ENCODE peak calls at places on chromosomes 16 and 17, in eight cellular contexts. P, R, X, G, L, S, Y and I are unnamed samples.

GRCh38 chr17:82949984-82950383 is 110.2 kb upstream of the ZNF750 start:
- DNase-seq in S (no peak), L (no peak), R (peak), G (no peak), P (no peak), Y (peak), X (no peak), I (no peak)

GRCh38 chr16:57882797-57883196 is 80.5 kb upstream of the KIFC3 start:
- DNase-seq in P (no peak), S (peak), R (no peak), Y (no peak), G (no peak), L (no peak), X (peak), I (no peak)

GRCh38 chr16:31268033-31268365 is 8.2 kb downstream of the ITGAM start:
- DNase-seq in Y (no peak), S (no peak), P (no peak), X (no peak), G (no peak), R (no peak), L (no peak), I (no peak)

GRCh38 chr17:38464251-38464722 is 36.0 kb downstream of the ARHGAP23 start:
- DNase-seq in G (peak), S (no peak), R (peak), L (no peak), Y (peak), P (no peak), X (peak), I (no peak)

GRCh38 chr17:57979076-57979475 is 9.0 kb downstream of the VEZF1 start:
- DNase-seq in X (no peak), S (no peak), Y (no peak), G (no peak), L (no peak), P (no peak), R (no peak), I (no peak)

GRCh38 chr16:46573008-46573833 is 48.0 kb downstream of the SHCBP1 start:
- DNase-seq in G (no peak), L (peak), X (peak), R (no peak), Y (no peak), S (peak), P (peak), I (no peak)

GRCh38 chr16:23424292-23424958 is 28.6 kb downstream of the COG7 start:
- DNase-seq in X (no peak), L (no peak), G (no peak), Y (no peak), R (peak), S (no peak), P (no peak), I (no peak)

GRCh38 chr17:69947027-69947759 is 127.8 kb upstream of the KCNJ16 start:
- DNase-seq in R (no peak), X (no peak), P (no peak), S (peak), Y (no peak), L (no peak), G (no peak), I (no peak)

GRCh38 chr17:50288306-50288705 is 14.0 kb downstream of the TMEM92 start:
- DNase-seq in Y (no peak), S (no peak), P (no peak), G (no peak), X (peak), R (no peak), L (no peak), I (no peak)

GRCh38 chr17:67602974-67603373 is 114.8 kb upstream of the NOL11 start:
- DNase-seq in S (peak), P (peak), L (peak), X (peak), G (no peak), Y (no peak), R (no peak), I (no peak)

GRCh38 chr16:28534542-28535373 is 4.0 kb downstream of the NUPR1 start:
- DNase-seq in S (no peak), X (no peak), R (peak), Y (peak), L (peak), P (no peak), G (no peak), I (peak)

GRCh38 chr17:78781339-78782304 is at the start of gene CYTH1:
- DNase-seq in P (peak), Y (peak), S (no peak), G (no peak), R (peak), X (peak), L (peak), I (no peak)

GRCh38 chr17:31559647-31560501 is 168.4 kb downstream of the RAB11FIP4 start:
- DNase-seq in R (no peak), P (peak), L (no peak), X (peak), S (peak), Y (no peak), G (no peak), I (no peak)

GRCh38 chr17:27446569-27447301 is 9.5 kb upstream of the KSR1 start:
- DNase-seq in R (no peak), S (peak), P (no peak), X (no peak), L (peak), Y (no peak), G (no peak), I (no peak)

GRCh38 chr16:19809121-19809635 is 75.5 kb downstream of the GPRC5B start:
- DNase-seq in G (no peak), Y (peak), X (no peak), S (no peak), P (no peak), L (peak), R (peak), I (no peak)

GRCh38 chr16:21072976-21073375 is 77.7 kb downstream of the DNAH3 start:
- DNase-seq in R (no peak), Y (no peak), G (no peak), X (no peak), S (no peak), L (no peak), P (no peak), I (no peak)

GRCh38 chr17:49633762-49634486 is 44.0 kb downstream of the SPOP start:
- DNase-seq in G (no peak), P (no peak), Y (no peak), R (no peak), X (no peak), L (no peak), S (no peak), I (no peak)

GRCh38 chr17:37844158-37844976 is 79.8 kb upstream of the TBC1D3K start:
- DNase-seq in X (peak), Y (peak), P (peak), G (no peak), R (no peak), S (peak), L (peak), I (no peak)

GRCh38 chr17:38705803-38706624 is 941 bp downstream of the MLLT6 start:
- DNase-seq in L (peak), X (peak), G (no peak), P (peak), R (peak), S (no peak), Y (peak), I (no peak)

GRCh38 chr17:69716571-69716970 is 302.1 kb downstream of the MAP2K6 start:
- DNase-seq in S (no peak), X (no peak), G (no peak), Y (no peak), L (no peak), P (no peak), R (no peak), I (no peak)

GRCh38 chr17:37710344-37710886 is 34.4 kb downstream of the HNF1B start:
- DNase-seq in L (peak), R (no peak), X (no peak), P (peak), G (no peak), S (peak), Y (peak), I (no peak)

GRCh38 chr16:4690946-4691665 is 2.3 kb upstream of the NUDT16L1 start:
- DNase-seq in G (no peak), S (no peak), L (no peak), P (peak), X (peak), R (peak), Y (no peak), I (no peak)

GRCh38 chr17:45135978-45136791 is 698 bp downstream of the ACBD4 start:
- DNase-seq in R (no peak), S (no peak), X (peak), L (no peak), G (no peak), P (no peak), Y (no peak), I (no peak)

GRCh38 chr16:48182979-48183537 is 27.3 kb upstream of the ABCC12 start:
- DNase-seq in G (no peak), S (no peak), Y (no peak), L (no peak), R (peak), X (no peak), P (no peak), I (no peak)

GRCh38 chr16:10984509-10984908 is 40.1 kb downstream of the CLEC16A start:
- DNase-seq in R (no peak), S (no peak), L (peak), G (no peak), Y (no peak), X (peak), P (no peak), I (no peak)

GRCh38 chr17:50514936-50515702 is 6.9 kb downstream of the MYCBPAP start:
- DNase-seq in P (peak), X (peak), G (no peak), Y (peak), L (peak), S (no peak), R (peak), I (no peak)

GRCh38 chr16:67872631-67873434 is at the start of gene EDC4:
- DNase-seq in S (peak), P (peak), G (peak), X (peak), Y (peak), L (peak), R (peak), I (peak)

GRCh38 chr17:30415491-30415890 is 36.8 kb downstream of the CPD start:
- DNase-seq in X (no peak), R (no peak), P (no peak), Y (no peak), G (no peak), L (no peak), S (no peak), I (no peak)

GRCh38 chr17:57622886-57623433 is 122.1 kb downstream of the CCDC182 start:
- DNase-seq in Y (no peak), L (peak), X (peak), P (no peak), S (peak), R (no peak), G (no peak), I (no peak)

GRCh38 chr16:30394603-30395154 is 541 bp upstream of the ZNF48 start:
- DNase-seq in L (peak), Y (no peak), R (no peak), S (peak), X (peak), P (no peak), G (no peak), I (no peak)

GRCh38 chr17:65633988-65634387 is 72.5 kb upstream of the AXIN2 start:
- DNase-seq in Y (no peak), G (no peak), S (no peak), L (peak), P (no peak), X (no peak), R (no peak), I (no peak)

GRCh38 chr17:65634533-65634932 is 73.1 kb upstream of the AXIN2 start:
- DNase-seq in G (no peak), L (no peak), Y (no peak), X (no peak), S (no peak), R (no peak), P (no peak), I (no peak)

GRCh38 chr17:65633146-65633881 is 71.9 kb upstream of the AXIN2 start:
- DNase-seq in R (no peak), G (no peak), Y (no peak), S (no peak), X (no peak), P (no peak), L (no peak), I (no peak)

DNA sequence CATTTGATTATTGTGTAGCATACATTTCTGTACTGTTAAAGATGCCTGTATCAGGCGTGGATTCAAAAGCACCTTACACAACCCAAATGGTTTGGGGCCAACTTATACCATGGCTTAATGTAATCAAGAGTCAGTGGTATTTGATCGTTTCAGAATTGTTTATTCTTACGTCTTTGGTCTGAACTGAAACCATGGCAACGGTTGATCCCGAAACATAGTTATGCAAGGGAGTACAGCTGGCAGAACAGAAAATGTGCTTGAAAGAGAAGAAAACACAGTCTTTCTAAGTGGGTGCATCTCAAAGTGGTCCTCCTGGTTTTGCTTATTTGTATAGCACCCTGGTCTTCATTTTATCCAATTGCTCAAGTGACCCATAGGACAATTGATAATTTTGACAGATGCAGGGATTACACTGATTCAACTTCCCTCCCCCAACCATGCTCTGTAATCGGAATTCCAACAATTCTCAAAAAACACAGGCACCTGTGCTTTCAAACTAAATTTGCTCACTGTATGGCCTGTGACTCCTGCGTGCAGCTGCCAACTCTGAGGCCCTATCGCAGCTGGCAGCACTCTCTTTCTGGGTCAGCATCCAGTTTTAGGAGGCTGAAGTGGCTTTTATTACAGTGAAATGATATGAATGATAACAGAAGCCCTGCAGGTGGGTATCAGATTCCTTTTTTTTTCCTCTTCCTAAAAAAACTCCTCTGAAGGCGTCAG is 76.9 kb upstream of the AXIN2 start:
- DNase-seq in X (no peak), P (no peak), S (no peak), L (peak), R (no peak), G (no peak), Y (no peak), I (no peak)
- TF ChIP-seq CTCF in X (no peak), P (no peak), S (no peak), L (no peak), R (no peak), G (no peak), Y (no peak), I (no peak)

DNA sequence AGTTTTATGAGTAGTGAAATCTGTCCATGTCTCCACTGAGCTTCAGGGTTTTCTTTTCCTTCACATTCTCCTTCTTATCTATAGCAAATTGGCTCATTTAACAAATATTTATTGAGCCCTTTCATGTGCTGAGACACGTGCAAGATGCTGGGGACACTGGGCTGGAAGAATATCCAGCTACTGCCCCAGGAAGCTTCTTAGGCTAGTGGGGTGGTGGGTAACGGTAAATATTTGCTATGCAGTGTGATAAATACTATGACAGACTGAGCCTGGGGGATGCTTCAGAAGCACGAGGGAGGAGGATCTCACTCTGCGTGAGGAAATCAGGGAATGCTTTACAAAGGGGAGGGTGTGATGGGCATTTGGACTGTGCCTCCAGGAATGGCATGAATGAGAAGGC is 524.1 kb downstream of the GRIN2A start:
- DNase-seq in R (no peak), Y (no peak), P (peak), G (no peak), X (no peak), L (no peak), S (no peak), I (no peak)
- H3K4me3 ChIP-seq in R (no peak), Y (no peak), P (no peak), G (no peak), X (no peak), L (no peak), S (no peak), I (no peak)

GRCh38 chr16:84026601-84027000 is 16.0 kb downstream of the SLC38A8 start:
- DNase-seq in S (no peak), G (no peak), Y (no peak), R (no peak), X (peak), L (no peak), P (peak), I (no peak)

GRCh38 chr16:84027607-84028006 is 15.0 kb downstream of the SLC38A8 start:
- DNase-seq in X (no peak), R (no peak), Y (no peak), S (no peak), G (no peak), P (no peak), L (no peak), I (no peak)

GRCh38 chr16:84021488-84021887 is 21.1 kb downstream of the SLC38A8 start:
- DNase-seq in X (no peak), L (no peak), P (no peak), Y (no peak), S (no peak), R (no peak), G (no peak), I (no peak)

GRCh38 chr16:84022641-84023040 is 20.0 kb downstream of the SLC38A8 start:
- DNase-seq in P (no peak), S (no peak), X (no peak), G (no peak), R (no peak), Y (no peak), L (no peak), I (no peak)

GRCh38 chr16:84024854-84025253 is 17.7 kb downstream of the SLC38A8 start:
- DNase-seq in L (peak), G (no peak), Y (peak), R (no peak), P (no peak), S (peak), X (peak), I (no peak)
- H3K27ac ChIP-seq in L (no peak), G (no peak), Y (no peak), R (no peak), P (no peak), S (no peak), X (no peak), I (no peak)

GRCh38 chr17:4741544-4741943 is 1.8 kb upstream of the CXCL16 start:
- DNase-seq in L (no peak), X (peak), R (no peak), G (no peak), P (no peak), S (no peak), Y (no peak), I (no peak)

GRCh38 chr17:4742629-4743028 is 2.9 kb upstream of the CXCL16 start:
- DNase-seq in P (no peak), S (no peak), L (peak), X (peak), G (no peak), Y (no peak), R (no peak), I (no peak)

GRCh38 chr17:4742133-4742532 is 2.4 kb upstream of the CXCL16 start:
- DNase-seq in P (no peak), S (no peak), X (peak), L (no peak), Y (no peak), G (no peak), R (no peak), I (no peak)

GRCh38 chr17:4743898-4744297 is 4.2 kb upstream of the CXCL16 start:
- DNase-seq in L (no peak), P (no peak), S (no peak), Y (no peak), X (no peak), R (no peak), G (no peak), I (no peak)

DNA sequence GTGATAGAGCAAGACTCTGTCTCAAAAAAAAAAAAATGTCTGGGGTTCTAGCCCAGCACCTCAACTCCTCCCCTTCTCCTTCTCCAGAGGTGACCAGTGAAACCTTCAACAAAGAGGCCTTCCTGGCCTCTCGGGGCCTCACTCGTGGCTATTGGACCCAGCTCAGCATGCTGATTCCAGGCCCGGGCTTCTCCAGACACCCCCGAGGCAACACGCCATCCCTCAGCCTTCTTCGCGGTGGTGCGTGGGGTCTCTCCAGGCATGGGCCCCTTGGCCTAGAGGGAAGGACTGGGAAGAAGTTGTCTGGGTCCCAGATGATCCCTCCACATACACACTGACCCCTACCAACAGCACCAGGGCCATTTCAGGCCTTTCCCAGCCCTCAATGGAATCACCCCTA is 3.5 kb upstream of the CXCL16 start:
- DNase-seq in P (no peak), Y (no peak), G (no peak), L (no peak), X (no peak), S (no peak), R (no peak), I (no peak)
- TF ChIP-seq CTCF in P (no peak), Y (no peak), G (no peak), L (no peak), X (no peak), S (no peak), R (no peak), I (no peak)

GRCh38 chr17:61000911-61001310 is 323.3 kb downstream of the BCAS3 start:
- DNase-seq in G (no peak), Y (no peak), P (no peak), S (peak), R (no peak), X (peak), L (peak), I (no peak)
- H3K4me3 ChIP-seq in G (no peak), Y (no peak), P (no peak), S (no peak), R (no peak), X (peak), L (no peak), I (no peak)

GRCh38 chr17:3812771-3813170 is 11.8 kb upstream of the ITGAE start:
- DNase-seq in L (no peak), S (no peak), Y (no peak), R (no peak), P (no peak), X (no peak), G (no peak), I (no peak)

GRCh38 chr17:3814361-3814760 is 13.4 kb upstream of the ITGAE start:
- DNase-seq in R (no peak), X (no peak), S (no peak), Y (no peak), G (no peak), L (no peak), P (no peak), I (no peak)

GRCh38 chr17:3810019-3810418 is 9.0 kb upstream of the ITGAE start:
- DNase-seq in S (no peak), X (peak), G (no peak), Y (no peak), P (no peak), R (no peak), L (no peak), I (no peak)

GRCh38 chr17:3813171-3813570 is 12.2 kb upstream of the ITGAE start:
- DNase-seq in L (no peak), G (no peak), P (no peak), R (no peak), S (no peak), Y (no peak), X (peak), I (no peak)

DNA sequence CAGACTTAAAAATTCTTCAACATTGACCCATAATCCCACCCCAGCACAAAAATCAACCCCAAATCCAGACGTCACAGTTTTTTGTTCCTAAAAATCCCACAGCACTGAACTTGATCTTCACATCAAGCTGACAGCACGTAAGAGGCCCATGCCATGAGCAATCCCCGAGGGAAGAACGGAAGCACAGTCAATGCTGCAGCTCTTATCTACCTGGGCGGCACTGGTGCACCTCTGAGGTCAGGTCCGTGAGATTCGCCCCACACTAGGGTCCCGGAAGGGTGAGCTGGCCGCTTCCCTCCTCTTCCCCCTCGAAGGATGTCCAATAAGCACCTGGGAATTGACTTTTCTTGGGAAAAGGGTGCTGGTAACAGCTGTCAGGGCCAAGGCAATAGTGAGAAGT is 11.3 kb upstream of the ITGAE start:
- DNase-seq in L (no peak), R (no peak), Y (no peak), G (no peak), P (no peak), S (no peak), X (no peak), I (no peak)
- H3K27ac ChIP-seq in L (peak), R (no peak), Y (no peak), G (no peak), P (no peak), S (no peak), X (no peak), I (no peak)